ENCODE peak calls at places on chromosomes 1 and 21, in seven cellular contexts. W, Z, A, J, O, Q and K are unnamed samples.

GRCh38 chr1:6497215-6497866 is 5.9 kb upstream of the PLEKHG5 start:
- DNase-seq in W (peak), Q (no peak), O (peak), A (peak), J (peak), Z (no peak), K (peak)

GRCh38 chr1:155075535-155075934 is 3.1 kb upstream of the EFNA3 start:
- DNase-seq in W (no peak), A (no peak), J (no peak), Q (no peak), O (no peak), Z (no peak), K (no peak)

GRCh38 chr1:12456979-12457378 is 161.0 kb downstream of the DHRS3 start:
- DNase-seq in Q (peak), O (no peak), A (no peak), J (no peak), W (no peak), Z (peak), K (no peak)

GRCh38 chr1:10628685-10629084 is 153.9 kb downstream of the PEX14 start:
- DNase-seq in Q (peak), J (no peak), O (no peak), W (no peak), Z (peak), A (peak), K (no peak)

GRCh38 chr1:1272341-1273151 is 1.1 kb downstream of the UBE2J2 start:
- DNase-seq in J (no peak), A (peak), W (peak), Z (no peak), O (peak), Q (no peak), K (no peak)

GRCh38 chr1:185096531-185096930 is 51.2 kb downstream of the RNF2 start:
- DNase-seq in J (no peak), Q (no peak), A (no peak), Z (no peak), W (no peak), O (peak), K (no peak)

GRCh38 chr1:24393892-24394291 is 19.7 kb downstream of the STPG1 start:
- DNase-seq in O (peak), Q (peak), W (no peak), J (no peak), A (no peak), Z (no peak), K (no peak)

GRCh38 chr1:42260376-42261078 is 74.5 kb downstream of the FOXJ3 start:
- DNase-seq in O (no peak), J (no peak), A (no peak), Z (no peak), W (peak), Q (no peak), K (no peak)

GRCh38 chr1:193406901-193407300 is 220.5 kb upstream of the B3GALT2 start:
- DNase-seq in O (peak), Q (peak), W (peak), A (no peak), J (peak), Z (peak), K (peak)

GRCh38 chr1:219544163-219544846 is 68.6 kb downstream of the ZC3H11B start:
- DNase-seq in A (no peak), Q (peak), J (no peak), O (no peak), Z (no peak), W (no peak), K (no peak)

GRCh38 chr1:157862114-157863070 is 20.8 kb upstream of the CD5L start:
- DNase-seq in Q (no peak), J (no peak), O (peak), Z (no peak), A (no peak), W (no peak), K (no peak)

GRCh38 chr1:246907472-246907871 is 24.3 kb downstream of the AHCTF1 start:
- DNase-seq in Q (peak), A (no peak), O (peak), Z (peak), J (peak), W (peak), K (peak)

GRCh38 chr1:91635763-91636162 is 135.1 kb downstream of the CDC7 start:
- DNase-seq in Z (no peak), J (no peak), A (no peak), W (no peak), Q (no peak), O (no peak), K (no peak)

GRCh38 chr1:200960236-200960947 is 63.1 kb downstream of the KIF21B start:
- DNase-seq in Q (no peak), O (no peak), J (no peak), A (no peak), Z (no peak), W (no peak), K (no peak)

GRCh38 chr1:204254031-204254661 is 40.4 kb upstream of the GOLT1A start:
- DNase-seq in Z (no peak), Q (no peak), J (no peak), W (no peak), A (peak), O (peak), K (no peak)

GRCh38 chr1:205374205-205375078 is 17.7 kb upstream of the KLHDC8A start:
- DNase-seq in Z (peak), W (no peak), Q (peak), J (no peak), O (peak), A (no peak), K (peak)

GRCh38 chr1:24702511-24703293 is 42.5 kb upstream of the CLIC4 start:
- DNase-seq in Q (peak), Z (peak), O (peak), J (no peak), W (no peak), A (no peak), K (no peak)

GRCh38 chr1:99855914-99856450 is 5.8 kb downstream of the AGL start:
- DNase-seq in O (peak), Z (no peak), W (no peak), Q (no peak), J (no peak), A (no peak), K (no peak)

GRCh38 chr1:65846911-65847310 is 54.2 kb downstream of the PDE4B start:
- DNase-seq in Q (no peak), Z (no peak), J (no peak), W (no peak), O (no peak), A (no peak), K (no peak)

GRCh38 chr1:220374449-220374848 is 102.2 kb upstream of the RAB3GAP2 start:
- DNase-seq in J (no peak), A (no peak), W (no peak), Q (no peak), O (no peak), Z (no peak), K (no peak)

GRCh38 chr1:31792116-31792515 is 23.7 kb downstream of the SPOCD1 start:
- DNase-seq in O (no peak), W (no peak), Z (no peak), Q (no peak), A (peak), J (no peak), K (no peak)

GRCh38 chr21:46301759-46302158 is 15.6 kb downstream of the YBEY start:
- DNase-seq in Q (no peak), A (no peak), O (no peak), W (no peak), Z (no peak), J (no peak), K (no peak)

GRCh38 chr1:15681346-15682290 is 2.5 kb upstream of the PLEKHM2 start:
- DNase-seq in O (peak), A (no peak), J (no peak), Z (no peak), Q (no peak), W (peak), K (no peak)

GRCh38 chr1:68107771-68108170 is 57.3 kb upstream of the DIRAS3 start:
- DNase-seq in A (no peak), Z (no peak), O (no peak), Q (no peak), W (no peak), J (no peak), K (no peak)

GRCh38 chr1:36384542-36385409 is 948 bp downstream of the STK40 start:
- DNase-seq in A (peak), O (peak), Q (peak), W (peak), J (peak), Z (no peak), K (peak)

GRCh38 chr1:228178737-228179720 is 13.4 kb downstream of the IBA57 start:
- DNase-seq in Q (no peak), A (no peak), O (no peak), J (no peak), Z (no peak), W (no peak), K (no peak)

GRCh38 chr1:17539202-17539525 is 334 bp upstream of the ARHGEF10L start:
- DNase-seq in J (no peak), W (no peak), O (no peak), Q (no peak), A (no peak), Z (no peak), K (no peak)
- H3K4me3 ChIP-seq in J (no peak), W (no peak), O (peak), Q (peak), A (peak), Z (peak), K (no peak)

GRCh38 chr1:156102634-156103511 is 11.6 kb upstream of the LMNA start:
- DNase-seq in Q (peak), J (no peak), O (peak), A (peak), W (no peak), Z (no peak), K (no peak)

GRCh38 chr1:156101880-156102279 is 12.6 kb upstream of the LMNA start:
- DNase-seq in Z (no peak), O (no peak), A (no peak), Q (no peak), W (no peak), J (no peak), K (no peak)

GRCh38 chr1:156103521-156103947 is 11.0 kb upstream of the LMNA start:
- DNase-seq in Q (peak), Z (no peak), W (no peak), J (no peak), O (peak), A (peak), K (no peak)

GRCh38 chr1:156104861-156105546 is 9.5 kb upstream of the LMNA start:
- DNase-seq in J (no peak), A (no peak), W (no peak), Q (no peak), Z (no peak), O (peak), K (no peak)

GRCh38 chr1:156104065-156104810 is 10.3 kb upstream of the LMNA start:
- DNase-seq in A (peak), Q (peak), J (peak), Z (no peak), W (peak), O (peak), K (no peak)
- H3K4me3 ChIP-seq in A (no peak), Q (no peak), J (no peak), Z (no peak), W (no peak), O (no peak), K (no peak)

GRCh38 chr1:8506447-8506846 is 188.5 kb downstream of the SLC45A1 start:
- DNase-seq in Q (no peak), A (no peak), Z (no peak), O (no peak), J (no peak), W (no peak), K (no peak)
- H3K4me3 ChIP-seq in Q (no peak), A (no peak), Z (no peak), O (no peak), J (no peak), W (no peak), K (no peak)

GRCh38 chr21:34871026-34871908 is 177.8 kb downstream of the RUNX1 start:
- DNase-seq in J (no peak), O (no peak), A (no peak), Q (no peak), Z (no peak), W (no peak), K (no peak)

GRCh38 chr21:34878501-34878900 is 170.6 kb downstream of the RUNX1 start:
- DNase-seq in O (peak), Q (no peak), W (no peak), A (no peak), Z (no peak), J (no peak), K (no peak)

GRCh38 chr21:34877485-34878128 is 171.5 kb downstream of the RUNX1 start:
- DNase-seq in A (no peak), J (no peak), Z (no peak), Q (no peak), W (no peak), O (peak), K (no peak)

GRCh38 chr21:34875830-34876229 is 173.3 kb downstream of the RUNX1 start:
- DNase-seq in A (no peak), O (no peak), Q (peak), Z (no peak), W (no peak), J (no peak), K (no peak)

GRCh38 chr21:34874689-34875513 is 174.2 kb downstream of the RUNX1 start:
- DNase-seq in J (no peak), Q (no peak), Z (no peak), O (no peak), A (no peak), W (peak), K (no peak)
- H3K4me3 ChIP-seq in J (no peak), Q (no peak), Z (no peak), O (no peak), A (no peak), W (peak), K (no peak)

GRCh38 chr1:209756608-209757445 is 974 bp downstream of the TRAF3IP3 start:
- DNase-seq in O (no peak), J (peak), Z (no peak), W (peak), Q (no peak), A (peak), K (peak)
- H3K4me3 ChIP-seq in O (no peak), J (peak), Z (no peak), W (peak), Q (no peak), A (no peak), K (peak)